ENCODE peak calls at places on chromosomes 12 and 14, in seven cellular contexts. Z, F, U, Q, B, R and C are unnamed samples.

GRCh38 chr12:63882844-63883243 is 38.3 kb downstream of the SRGAP1 start:
- DNase-seq in Z (peak), F (peak), U (no peak), Q (no peak), B (peak), R (no peak), C (no peak)

GRCh38 chr12:6280053-6280469 is 30.4 kb upstream of the PLEKHG6 start:
- DNase-seq in Z (no peak), F (no peak), U (no peak), Q (peak), B (peak), R (peak), C (no peak)

GRCh38 chr14:62206456-62206855 is 444.2 kb downstream of the SNAPC1 start:
- DNase-seq in Z (no peak), F (no peak), U (no peak), Q (no peak), B (peak), R (no peak), C (no peak)

GRCh38 chr14:83300454-83301064 is 1766.9 kb upstream of the SEL1L start:
- DNase-seq in Z (no peak), F (peak), U (no peak), Q (no peak), B (peak), R (no peak), C (no peak)

GRCh38 chr12:110619534-110619953 is 5.6 kb downstream of the TCTN1 start:
- DNase-seq in Z (no peak), F (no peak), U (no peak), Q (no peak), B (no peak), R (no peak), C (no peak)

GRCh38 chr14:50599700-50600444 is 39.9 kb downstream of the ATL1 start:
- DNase-seq in Z (no peak), F (peak), U (no peak), Q (no peak), B (peak), R (no peak), C (no peak)

GRCh38 chr12:113474635-113475436 is 3.2 kb upstream of the LHX5 start:
- DNase-seq in Z (no peak), F (peak), U (no peak), Q (no peak), B (no peak), R (no peak), C (no peak)

GRCh38 chr12:119802472-119802871 is 74.6 kb downstream of the CIT start:
- DNase-seq in Z (no peak), F (peak), U (no peak), Q (peak), B (peak), R (peak), C (peak)

GRCh38 chr12:52631676-52632459 is 13.5 kb upstream of the KRT73 start:
- DNase-seq in Z (no peak), F (no peak), U (no peak), Q (no peak), B (no peak), R (peak), C (no peak)

GRCh38 chr14:54175298-54175942 is 218.8 kb upstream of the BMP4 start:
- DNase-seq in Z (peak), F (peak), U (no peak), Q (peak), B (peak), R (peak), C (no peak)

GRCh38 chr12:14327717-14328116 is 37.8 kb upstream of the ATF7IP start:
- DNase-seq in Z (no peak), F (no peak), U (no peak), Q (no peak), B (peak), R (no peak), C (no peak)

GRCh38 chr12:52067081-52067374 is 2.8 kb upstream of the ATG101 start:
- DNase-seq in Z (no peak), F (no peak), U (no peak), Q (peak), B (no peak), R (no peak), C (no peak)

GRCh38 chr14:102352213-102352612 is 10.5 kb downstream of the CINP start:
- DNase-seq in Z (no peak), F (no peak), U (no peak), Q (no peak), B (no peak), R (no peak), C (no peak)

GRCh38 chr14:102346645-102347044 is 16.0 kb downstream of the CINP start:
- DNase-seq in Z (no peak), F (no peak), U (no peak), Q (no peak), B (no peak), R (no peak), C (no peak)

GRCh38 chr14:102353126-102353619 is 9.5 kb downstream of the CINP start:
- DNase-seq in Z (no peak), F (no peak), U (no peak), Q (no peak), B (no peak), R (no peak), C (no peak)

GRCh38 chr14:102348376-102348775 is 14.3 kb downstream of the CINP start:
- DNase-seq in Z (no peak), F (no peak), U (no peak), Q (no peak), B (no peak), R (no peak), C (no peak)

GRCh38 chr14:102351023-102351422 is 11.7 kb downstream of the CINP start:
- DNase-seq in Z (no peak), F (no peak), U (no peak), Q (no peak), B (no peak), R (no peak), C (no peak)
- H3K27ac ChIP-seq in Z (no peak), F (no peak), U (no peak), Q (no peak), B (no peak), R (no peak), C (peak)

DNA sequence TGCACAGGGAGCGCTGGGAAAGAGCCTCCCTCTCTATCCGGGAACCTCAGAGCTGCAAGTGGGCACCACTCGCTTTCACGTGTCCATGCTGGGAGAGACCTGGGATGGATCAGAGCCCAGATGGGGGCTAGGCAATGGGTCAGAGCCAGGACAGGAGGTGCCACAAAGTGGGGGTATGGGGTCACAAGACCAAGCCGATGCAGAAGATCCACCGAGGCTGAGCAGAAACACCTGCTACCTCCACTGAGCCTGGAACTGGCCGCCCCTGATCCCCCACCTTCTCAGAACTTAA is 180.9 kb upstream of the SFSWAP start:
- DNase-seq in Z (no peak), F (no peak), U (no peak), Q (no peak), B (no peak), R (no peak), C (no peak)
- H3K27ac ChIP-seq in Z (no peak), F (no peak), U (no peak), Q (no peak), B (no peak), R (no peak), C (no peak)

DNA sequence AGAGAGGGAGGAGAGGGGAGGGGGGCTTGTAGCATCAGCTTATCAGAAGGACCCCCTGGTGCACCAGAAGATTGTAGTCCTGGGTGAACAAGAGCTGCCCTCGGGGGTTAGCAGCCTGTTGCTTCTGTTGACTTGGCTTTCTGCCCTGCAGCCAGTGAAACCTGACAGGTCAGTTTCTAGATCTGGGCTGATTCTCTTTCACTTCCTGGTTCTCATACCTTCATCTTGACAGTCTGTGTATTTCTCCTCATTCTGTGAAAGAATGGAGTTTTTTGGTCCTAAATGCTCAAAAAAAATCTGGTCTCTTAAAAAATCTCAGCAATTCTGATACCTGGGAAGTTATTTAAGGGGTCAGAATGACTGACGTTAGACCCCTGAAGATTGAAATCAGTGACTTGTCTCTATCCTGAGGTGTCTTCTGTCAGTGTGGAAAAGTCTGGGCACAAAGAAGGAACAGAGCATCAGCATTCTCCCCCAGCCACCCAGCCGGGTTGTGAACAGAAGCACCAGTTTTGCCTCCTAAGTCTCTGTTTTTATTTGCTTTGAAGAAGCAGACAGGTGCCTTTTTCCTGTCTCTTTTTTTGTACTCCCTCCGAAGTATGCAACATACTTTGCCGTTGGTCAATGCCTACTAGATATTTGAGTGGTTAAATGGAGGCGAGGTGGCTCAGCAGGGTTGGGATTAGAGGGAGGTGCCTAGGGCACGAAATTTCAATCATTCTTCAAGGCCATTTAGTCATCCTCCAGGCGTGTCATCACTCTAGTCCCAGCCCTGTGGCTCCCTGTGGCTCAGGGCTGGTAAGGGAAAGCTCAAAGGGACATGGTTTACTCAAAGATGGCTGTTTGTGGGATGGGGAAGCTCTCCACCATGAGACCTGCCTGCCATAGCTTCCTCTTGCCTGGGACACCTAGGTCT is 24.0 kb downstream of the TTC9 start:
- DNase-seq in Z (no peak), F (peak), U (no peak), Q (no peak), B (no peak), R (no peak), C (no peak)
- H3K27ac ChIP-seq in Z (no peak), F (no peak), U (no peak), Q (no peak), B (no peak), R (no peak), C (no peak)

GRCh38 chr12:81953541-81953940 is 194.4 kb upstream of the PPFIA2 start:
- DNase-seq in Z (no peak), F (no peak), U (no peak), Q (no peak), B (peak), R (no peak), C (no peak)
- H3K27ac ChIP-seq in Z (no peak), F (no peak), U (no peak), Q (no peak), B (no peak), R (no peak), C (no peak)

GRCh38 chr12:108633081-108633533 is 587 bp downstream of the SELPLG start:
- DNase-seq in Z (no peak), F (no peak), U (no peak), Q (no peak), B (no peak), R (peak), C (no peak)
- H3K27ac ChIP-seq in Z (no peak), F (no peak), U (peak), Q (no peak), B (no peak), R (no peak), C (peak)

GRCh38 chr12:4330203-4330602 is 9.2 kb downstream of the TIGAR start:
- DNase-seq in Z (no peak), F (no peak), U (no peak), Q (no peak), B (no peak), R (no peak), C (no peak)
- H3K27ac ChIP-seq in Z (peak), F (no peak), U (no peak), Q (no peak), B (no peak), R (no peak), C (no peak)